ENCODE peak calls at places on chromosomes 7 and 10, in four cellular contexts. P is PC-3, U is mammary epithelial cell, X is SK-N-SH. E is an unnamed sample. For H3K4me1, the result is how much of the 10 kb centered on the place peaks cover.

GRCh38 chr7:128427289-128427891 is 17.6 kb upstream of the IMPDH1 start:
- DNase-seq in U (peak), P (peak), X (peak), E (no peak)

GRCh38 chr7:23712368-23713284 is 2.6 kb downstream of the STK31 start:
- DNase-seq in X (peak), U (peak), P (peak), E (no peak)

GRCh38 chr10:5731559-5731958 is 46.9 kb downstream of the TASOR2 start:
- DNase-seq in P (no peak), X (no peak), U (no peak), E (no peak)

GRCh38 chr10:97123713-97124112 is 62.0 kb downstream of the SLIT1 start:
- DNase-seq in U (no peak), X (no peak), P (no peak), E (no peak)

GRCh38 chr10:95221124-95221523 is 27.1 kb downstream of the ACSM6 start:
- DNase-seq in X (no peak), P (peak), U (no peak), E (peak)

GRCh38 chr7:93563584-93563983 is 10.9 kb downstream of the CALCR start:
- DNase-seq in U (no peak), X (no peak), P (no peak), E (no peak)

GRCh38 chr7:80334908-80335307 is 177.0 kb downstream of the GNAT3 start:
- DNase-seq in P (no peak), U (no peak), X (no peak), E (no peak)

GRCh38 chr10:31932838-31933237 is 4.2 kb upstream of the ARHGAP12 start:
- DNase-seq in U (peak), X (no peak), P (peak), E (no peak)

GRCh38 chr7:148962823-148963582 is 65.3 kb downstream of the PDIA4 start:
- DNase-seq in P (peak), X (peak), U (peak), E (peak)

GRCh38 chr7:47783456-47784240 is 164.6 kb downstream of the PKD1L1 start:
- DNase-seq in X (no peak), U (peak), P (peak), E (peak)

GRCh38 chr7:83732305-83732704 is 83.4 kb upstream of the SEMA3E start:
- DNase-seq in U (no peak), P (peak), X (no peak), E (no peak)

GRCh38 chr10:125472037-125472607 is 210.8 kb downstream of the TEX36 start:
- DNase-seq in U (peak), X (no peak), P (no peak), E (no peak)

GRCh38 chr7:101420436-101420835 is 57.8 kb downstream of the COL26A1 start:
- DNase-seq in P (peak), X (peak), U (no peak), E (no peak)

GRCh38 chr7:155206286-155207020 is 91.2 kb upstream of the INSIG1 start:
- DNase-seq in X (no peak), P (peak), U (no peak), E (no peak)

GRCh38 chr10:106467506-106467905 is 697.0 kb downstream of the SORCS1 start:
- DNase-seq in P (peak), U (no peak), X (no peak), E (no peak)

GRCh38 chr10:43966571-43966965 is 317.9 kb upstream of the ZNF32 start:
- DNase-seq in U (no peak), X (no peak), P (no peak), E (no peak)

GRCh38 chr10:110426294-110427153 is 71.2 kb upstream of the DUSP5 start:
- DNase-seq in X (no peak), U (no peak), P (no peak), E (no peak)

GRCh38 chr7:45171946-45172345 is 14.4 kb downstream of the RAMP3 start:
- DNase-seq in U (no peak), X (no peak), P (no peak), E (no peak)

GRCh38 chr10:49498465-49498864 is 40.5 kb downstream of the ERCC6 start:
- DNase-seq in X (no peak), U (no peak), P (no peak), E (no peak)

GRCh38 chr7:48168159-48168558 is 3.1 kb upstream of the ABCA13 start:
- DNase-seq in X (no peak), U (peak), P (peak), E (peak)

GRCh38 chr10:91614254-91614624 is 18.6 kb downstream of the PPP1R3C start:
- DNase-seq in X (no peak), U (peak), P (peak), E (peak)

GRCh38 chr7:55066938-55067337 is 48.1 kb downstream of the EGFR start:
- DNase-seq in U (no peak), X (no peak), P (no peak), E (no peak)

GRCh38 chr7:146660839-146661238 is 544.2 kb downstream of the CNTNAP2 start:
- DNase-seq in P (no peak), X (peak), U (no peak), E (no peak)

GRCh38 chr7:14697684-14698083 is 204.9 kb downstream of the DGKB start:
- DNase-seq in U (no peak), P (no peak), X (no peak), E (no peak)

GRCh38 chr7:46554688-46555422 is 633.8 kb upstream of the IGFBP3 start:
- DNase-seq in X (no peak), U (peak), P (peak), E (no peak)

GRCh38 chr7:101121996-101122932 is 4.6 kb upstream of the SERPINE1 start:
- DNase-seq in X (no peak), U (peak), P (peak), E (peak)

GRCh38 chr7:132084776-132085388 is 491.4 kb downstream of the PLXNA4 start:
- DNase-seq in U (no peak), P (peak), X (no peak), E (no peak)

GRCh38 chr10:89129850-89130396 is 77.2 kb downstream of the CH25H start:
- DNase-seq in X (peak), U (peak), P (peak), E (no peak)

GRCh38 chr10:119348516-119349240 is 141.3 kb downstream of the GRK5 start:
- DNase-seq in P (no peak), X (no peak), U (no peak), E (no peak)

GRCh38 chr7:24052572-24053223 is 231.3 kb upstream of the NPY start:
- DNase-seq in P (peak), U (peak), X (no peak), E (peak)

DNA sequence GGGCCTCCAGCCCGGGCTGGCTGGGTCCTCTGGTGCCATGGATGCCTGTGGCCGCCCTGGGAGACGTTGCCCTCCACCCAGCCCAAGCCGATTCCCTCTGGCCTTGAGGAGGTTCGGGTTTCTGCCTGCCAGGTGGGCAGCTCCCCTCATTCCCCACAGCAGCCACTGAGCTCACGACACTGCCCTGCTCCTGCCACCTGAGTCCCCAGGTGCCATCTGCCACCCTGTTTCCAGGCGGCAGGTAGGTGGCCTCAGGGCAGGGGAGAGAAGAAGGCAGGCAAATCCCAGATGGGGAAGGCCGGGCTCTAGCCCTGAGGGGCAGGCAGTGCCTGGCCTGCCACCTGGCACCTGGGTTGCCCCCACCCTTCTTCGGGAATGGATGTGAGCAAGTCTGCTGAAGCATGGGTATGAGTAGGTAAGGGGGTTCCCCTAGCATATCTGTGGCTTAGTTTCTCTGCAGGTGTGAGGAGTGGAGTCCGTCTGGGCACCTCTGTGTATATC is 92.2 kb upstream of the PPIF start:
- DNase-seq in P (no peak), U (no peak), X (no peak), E (no peak)
- H3K4me1 ChIP-seq in P (under half), U (under half), X (half or more), E (under half)

DNA sequence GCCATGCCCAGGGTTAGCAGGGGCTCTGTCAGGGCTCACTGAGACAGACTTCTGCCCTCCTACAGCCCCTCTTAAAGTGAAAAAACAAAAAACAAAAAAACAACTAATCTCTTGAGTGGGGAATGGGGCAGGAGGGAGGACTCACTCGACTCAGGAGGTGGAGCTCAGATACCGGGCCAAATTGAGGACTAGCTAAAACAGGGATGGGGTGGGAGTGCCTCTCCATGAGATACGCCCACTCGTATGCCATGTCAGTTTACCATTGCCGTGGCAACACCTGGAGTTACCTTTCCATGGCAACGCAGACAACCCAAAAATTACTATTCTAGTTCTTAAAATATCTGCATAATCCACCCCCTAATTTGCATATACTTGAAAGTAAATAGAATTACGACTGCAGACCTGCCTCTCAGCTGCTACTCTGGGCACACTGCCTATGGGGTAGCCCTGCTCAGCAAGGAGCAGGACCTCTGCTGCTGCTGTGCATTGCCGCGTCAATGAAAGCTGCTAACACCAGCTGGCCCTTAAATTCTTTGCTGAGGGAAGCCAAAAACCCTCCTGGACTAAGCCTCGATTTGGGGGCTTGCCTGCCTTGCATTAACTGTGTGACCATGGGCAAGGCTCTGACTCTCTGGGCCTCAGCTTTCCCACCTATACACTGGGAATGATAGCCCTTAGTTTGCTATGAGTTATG is 13.3 kb downstream of the SSC4D start:
- DNase-seq in P (no peak), U (no peak), X (no peak), E (no peak)
- H3K4me2 ChIP-seq in P (no peak), U (no peak), X (no peak), E (no peak)

DNA sequence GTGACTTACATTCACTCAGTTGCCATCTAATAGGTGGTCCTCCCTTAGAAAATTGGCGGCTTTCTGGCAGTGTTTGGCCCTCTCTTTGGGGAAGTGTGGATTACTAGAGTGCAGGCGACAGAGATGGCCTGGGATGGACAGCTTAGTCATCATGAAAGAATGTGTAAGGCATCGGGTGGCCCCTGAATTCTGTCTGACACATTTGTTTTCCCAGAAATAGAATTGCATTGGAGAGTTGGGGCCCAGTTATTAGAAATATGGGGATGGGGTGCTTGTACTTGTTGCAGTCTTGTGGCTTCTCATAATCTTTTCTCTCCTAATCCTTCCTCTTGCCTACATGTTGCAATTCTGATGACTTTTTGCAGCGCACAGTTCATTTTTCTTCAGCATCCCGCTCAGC is 13.8 kb downstream of the TCF7L2 start:
- DNase-seq in X (no peak), P (peak), U (no peak), E (peak)
- H3K4me1 ChIP-seq in X (under half), P (half or more), U (under half), E (under half)

GRCh38 chr7:30729642-30730041 is 22.3 kb upstream of the INMT start:
- DNase-seq in U (no peak), X (no peak), P (no peak), E (no peak)
- H3K4me2 ChIP-seq in U (no peak), X (no peak), P (no peak), E (no peak)

DNA sequence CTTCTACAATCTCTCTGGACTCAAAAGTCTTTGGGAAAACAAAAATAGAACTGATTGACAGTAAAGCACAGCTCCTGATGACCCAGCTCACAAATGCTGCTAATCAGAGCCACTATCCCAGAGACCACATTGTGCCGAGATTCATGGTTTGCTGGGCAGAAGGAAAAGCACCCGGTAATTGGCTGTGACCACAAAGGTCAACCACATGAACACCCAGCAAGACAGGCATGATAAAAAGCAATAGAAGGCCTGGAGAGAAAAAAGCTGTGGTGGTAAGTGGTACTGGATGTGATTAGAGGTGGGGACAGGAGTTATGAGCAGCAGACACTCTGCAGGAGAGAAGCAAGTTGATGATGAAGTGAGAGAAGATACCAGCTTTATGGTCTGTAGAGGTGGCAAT is 44.0 kb upstream of the ZNRF2 start:
- DNase-seq in X (no peak), U (peak), P (no peak), E (no peak)
- H3K4me1 ChIP-seq in X (under half), U (under half), P (under half), E (under half)

GRCh38 chr7:27922907-27923306 is 182.9 kb downstream of the TAX1BP1 start:
- DNase-seq in X (no peak), P (no peak), U (no peak), E (no peak)
- H3K4me2 ChIP-seq in X (no peak), P (no peak), U (no peak), E (no peak)

DNA sequence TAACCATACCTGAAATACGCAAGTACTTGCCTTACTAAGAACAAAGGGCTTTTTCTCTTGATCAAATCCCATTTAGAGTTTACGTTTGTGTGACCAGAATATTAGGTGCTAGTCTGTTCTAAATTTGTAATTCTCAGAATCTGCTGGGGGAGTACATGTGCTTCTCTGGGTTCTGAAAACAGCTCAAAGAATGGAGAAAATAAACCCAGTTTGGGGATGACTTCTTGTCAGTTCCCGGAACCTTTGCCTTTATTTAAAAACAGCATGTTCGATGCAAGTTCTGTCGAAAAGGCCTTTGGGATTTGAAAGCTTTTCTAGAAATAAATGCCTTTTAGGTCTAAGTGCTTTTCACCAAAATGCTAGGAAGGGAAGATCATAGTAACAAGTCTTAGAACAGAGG is 147.0 kb downstream of the ARID5B start:
- DNase-seq in X (no peak), P (no peak), U (no peak), E (no peak)
- H3K4me1 ChIP-seq in X (under half), P (half or more), U (half or more), E (half or more)

DNA sequence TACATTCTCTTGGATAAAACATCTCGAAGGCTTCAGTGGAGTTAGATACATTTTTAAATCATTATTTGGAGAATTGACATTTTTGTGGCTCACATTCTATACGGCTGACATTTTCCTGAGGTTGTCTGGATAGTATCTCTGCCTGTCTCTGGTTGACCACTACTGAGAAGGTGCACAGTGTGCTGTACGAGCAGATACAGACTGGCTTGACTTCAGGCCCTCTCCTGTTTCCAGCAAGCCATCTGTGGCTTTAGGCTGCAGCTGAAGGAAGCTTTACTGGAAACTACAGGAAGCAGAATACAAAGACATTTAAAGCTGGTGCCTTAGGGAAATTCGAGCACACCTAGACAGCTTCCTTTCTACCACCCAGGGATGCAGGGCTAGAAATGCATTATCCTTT is 39.3 kb upstream of the RSU1 start:
- DNase-seq in U (peak), X (peak), P (no peak), E (no peak)
- H3K4me2 ChIP-seq in U (no peak), X (peak), P (no peak), E (no peak)

GRCh38 chr7:142754681-142755575 is 5.7 kb downstream of the PRSS1 start:
- DNase-seq in U (no peak), X (no peak), P (peak), E (no peak)

GRCh38 chr7:142759433-142759832 is 10.2 kb downstream of the PRSS1 start:
- DNase-seq in U (no peak), P (no peak), X (no peak), E (no peak)

DNA sequence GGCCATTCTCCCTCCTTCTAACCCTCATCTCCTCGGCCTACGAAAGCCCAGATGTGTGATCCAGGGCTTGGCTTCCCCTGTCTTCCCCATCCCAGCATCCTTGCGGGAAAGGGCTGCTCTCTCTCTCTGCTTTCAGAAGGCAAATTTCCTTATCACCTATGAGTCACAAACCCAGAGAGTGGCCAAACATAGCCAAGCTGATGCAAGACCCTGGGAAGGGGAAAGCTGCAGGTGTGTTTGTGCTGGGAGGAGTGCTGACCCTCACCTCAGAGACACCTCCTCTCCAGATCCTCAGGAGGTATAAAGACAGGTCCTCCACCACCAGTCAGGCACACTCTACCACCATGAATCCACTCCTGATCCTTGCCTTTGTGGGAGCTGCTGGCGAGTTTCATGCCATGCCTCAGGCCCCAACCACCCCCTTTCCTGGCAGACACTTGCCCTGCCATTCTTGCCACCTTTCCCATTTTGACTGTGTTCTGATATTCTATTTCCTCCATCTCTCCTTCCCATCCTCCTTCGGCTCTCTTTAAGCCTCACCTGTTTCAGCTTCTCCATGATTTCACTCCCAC is 10.6 kb upstream of the PRSS2 start:
- DNase-seq in P (no peak), U (no peak), X (no peak), E (peak)
- H3K4me1 ChIP-seq in P (under half), U (under half), X (under half), E (under half)

GRCh38 chr10:99912057-99912456 is 97.7 kb downstream of the DNMBP start:
- DNase-seq in P (no peak), X (no peak), U (no peak), E (no peak)
- H3K4me2 ChIP-seq in P (no peak), X (no peak), U (no peak), E (no peak)

E was measured in PC-9.